ENCODE peak calls at places on chromosomes 3 and 15, in five cellular contexts. Q, C, R, O and S are unnamed samples.

GRCh38 chr15:67025719-67026118 is 39.7 kb upstream of the SMAD3 start:
- DNase-seq in C (peak), O (peak), Q (no peak), R (no peak), S (peak)

GRCh38 chr3:122858373-122858772 is 63.5 kb downstream of the SLC49A4 start:
- DNase-seq in C (no peak), R (no peak), O (peak), Q (no peak), S (peak)

GRCh38 chr3:40661285-40661684 is 136.5 kb downstream of the ZNF621 start:
- DNase-seq in C (no peak), Q (no peak), R (no peak), O (no peak), S (no peak)

GRCh38 chr15:70121656-70122297 is 24.1 kb upstream of the TLE3 start:
- DNase-seq in C (peak), Q (no peak), O (peak), R (no peak), S (peak)

GRCh38 chr15:41125950-41126642 is 10.0 kb upstream of the INO80 start:
- DNase-seq in O (no peak), C (peak), R (no peak), Q (no peak), S (no peak)

GRCh38 chr3:34284959-34285358 is 486.5 kb downstream of the PDCD6IP start:
- DNase-seq in Q (no peak), R (peak), C (no peak), O (no peak), S (no peak)

GRCh38 chr3:60886518-60886917 is 364.7 kb downstream of the FHIT start:
- DNase-seq in R (no peak), C (no peak), O (no peak), Q (no peak), S (no peak)

GRCh38 chr3:165920984-165921383 is 83.8 kb upstream of the BCHE start:
- DNase-seq in R (no peak), O (no peak), C (no peak), Q (no peak), S (no peak)

GRCh38 chr3:15367059-15367458 is 34.7 kb upstream of the SH3BP5 start:
- DNase-seq in C (no peak), O (peak), R (no peak), Q (no peak), S (peak)

GRCh38 chr3:15356186-15356585 is 23.8 kb upstream of the SH3BP5 start:
- DNase-seq in R (no peak), O (peak), Q (no peak), C (no peak), S (peak)

GRCh38 chr3:15360786-15361493 is 28.6 kb upstream of the SH3BP5 start:
- DNase-seq in R (no peak), O (peak), Q (no peak), C (no peak), S (peak)

GRCh38 chr3:15359677-15360397 is 27.5 kb upstream of the SH3BP5 start:
- DNase-seq in C (no peak), Q (no peak), O (peak), R (no peak), S (no peak)

DNA sequence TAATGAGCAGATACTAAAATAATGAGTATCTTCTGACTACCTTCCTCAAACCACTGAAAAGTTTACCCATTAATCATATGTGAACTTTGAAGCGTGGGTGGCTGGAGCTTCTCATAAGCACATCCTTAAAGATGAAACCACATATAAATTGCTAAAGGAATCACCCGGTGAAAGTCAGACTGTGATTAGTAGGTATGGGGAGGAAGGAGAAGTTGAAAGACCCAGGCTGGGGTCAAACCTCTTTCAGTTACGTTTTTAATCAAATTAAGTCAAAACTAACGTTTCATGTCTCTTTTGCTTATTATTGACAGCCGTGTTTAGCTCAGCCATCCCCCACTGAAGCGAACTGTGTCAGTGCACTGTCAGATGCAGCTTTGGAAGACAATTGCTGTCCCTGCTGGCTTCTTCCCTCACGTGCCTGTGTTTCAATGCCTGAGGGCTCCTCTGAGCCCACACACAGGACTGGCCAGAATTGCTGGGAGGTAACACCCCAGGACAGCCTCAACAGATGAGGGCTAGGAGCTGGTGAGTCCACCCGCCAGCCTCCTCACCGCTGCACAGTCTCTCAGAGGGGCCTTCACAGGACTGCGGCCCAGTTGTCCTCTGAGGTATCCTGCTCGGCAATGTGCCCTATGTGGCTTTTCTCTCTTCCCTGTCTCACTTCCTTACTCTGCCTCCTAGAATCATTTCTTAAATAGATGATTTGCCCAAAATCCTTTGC is 29.3 kb upstream of the SH3BP5 start:
- DNase-seq in R (no peak), Q (no peak), C (peak), O (peak), S (peak)
- H3K4me3 ChIP-seq in R (no peak), Q (no peak), C (no peak), O (no peak), S (no peak)

GRCh38 chr3:38646630-38647029 is 2.9 kb downstream of the SCN5A start:
- DNase-seq in C (no peak), R (peak), Q (no peak), O (peak), S (no peak)
- TF ChIP-seq CTCF in C (no peak), R (peak), Q (peak), O (peak), S (peak)

GRCh38 chr3:105365171-105365535 is 1.6 kb upstream of the ALCAM start:
- DNase-seq in O (peak), R (no peak), Q (no peak), C (no peak), S (no peak)
- H3K4me3 ChIP-seq in O (peak), R (no peak), Q (peak), C (no peak), S (peak)

GRCh38 chr15:55256281-55257013 is 33.2 kb downstream of the RAB27A start:
- DNase-seq in Q (no peak), O (peak), C (no peak), R (no peak), S (no peak)

GRCh38 chr15:55255714-55256113 is 33.9 kb downstream of the RAB27A start:
- DNase-seq in C (no peak), Q (no peak), R (no peak), O (peak), S (no peak)

GRCh38 chr15:55253580-55253979 is 36.0 kb downstream of the RAB27A start:
- DNase-seq in Q (no peak), R (no peak), O (peak), C (no peak), S (peak)

GRCh38 chr15:55257014-55257670 is 32.5 kb downstream of the RAB27A start:
- DNase-seq in O (peak), C (no peak), R (no peak), Q (no peak), S (no peak)

DNA sequence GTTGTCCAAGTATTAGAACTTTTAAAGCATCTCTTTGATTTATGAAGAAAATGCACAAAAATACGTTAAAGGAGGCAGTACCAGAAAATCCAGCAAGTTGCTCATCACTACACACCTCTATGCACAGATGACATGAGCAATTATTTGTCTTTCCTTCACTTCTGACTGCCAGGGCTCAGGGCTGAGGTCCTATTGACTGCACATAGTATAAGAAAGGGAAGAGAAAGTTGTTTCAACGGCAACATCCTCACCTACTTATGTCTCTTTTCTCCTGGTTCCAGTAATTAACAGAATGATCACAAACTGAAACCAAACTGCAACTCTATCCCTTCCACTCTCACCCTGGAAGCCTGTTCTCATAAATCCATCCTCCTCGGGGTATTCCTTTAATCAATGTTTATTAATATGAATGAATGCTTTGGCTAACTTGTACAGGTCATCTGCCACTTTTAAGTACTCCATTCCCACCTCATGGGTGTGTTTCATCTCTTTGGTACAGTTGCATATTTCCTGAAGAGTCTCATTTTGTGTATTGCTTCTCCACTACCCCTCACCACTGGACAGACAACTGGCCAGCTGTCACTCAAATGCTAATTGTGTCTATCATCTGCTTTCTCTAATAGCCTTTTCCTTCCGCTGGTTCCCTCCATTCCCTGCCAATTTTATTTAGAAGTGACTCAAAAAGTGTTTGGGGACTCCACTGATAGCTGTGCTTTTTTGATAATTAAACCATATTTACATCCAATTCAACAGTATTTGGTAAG is 34.5 kb downstream of the RAB27A start:
- DNase-seq in O (no peak), Q (no peak), R (no peak), C (no peak), S (no peak)
- TF ChIP-seq CTCF in O (no peak), Q (no peak), R (no peak), C (no peak), S (no peak)

DNA sequence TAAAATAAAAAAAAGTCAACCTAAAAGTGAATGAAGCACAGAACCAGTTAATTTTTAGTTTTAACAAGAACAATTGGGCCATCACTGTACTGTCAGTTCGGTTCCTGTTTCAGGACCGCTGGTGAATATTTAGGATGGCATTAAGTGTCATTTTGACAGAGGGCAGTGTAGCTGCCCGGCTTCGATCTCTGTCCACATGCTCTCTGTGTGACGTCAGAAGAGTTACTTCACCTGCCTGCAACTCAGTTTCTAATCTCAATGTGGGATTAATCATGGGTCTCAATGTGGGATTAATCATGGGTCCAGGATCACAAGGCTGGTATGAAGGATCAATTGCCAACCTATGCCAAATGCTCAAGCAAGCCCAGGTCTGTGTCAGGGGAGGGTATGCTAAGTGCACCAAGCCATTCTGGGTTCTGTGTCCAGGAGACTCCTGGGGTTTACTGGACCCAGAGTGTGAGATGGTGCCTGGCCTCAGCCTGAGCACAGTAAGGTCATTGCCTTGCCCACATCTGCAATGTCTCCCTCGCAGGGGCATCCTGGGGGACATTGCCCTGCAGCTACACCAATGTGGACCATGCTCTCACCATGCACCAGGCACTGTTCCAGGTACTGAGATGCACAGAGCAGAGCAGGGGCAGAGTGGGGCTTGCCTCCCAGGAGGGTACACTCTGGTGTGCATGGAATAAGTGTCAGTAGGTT is 8.1 kb downstream of the GABRA5 start:
- DNase-seq in Q (no peak), O (no peak), R (no peak), C (no peak), S (no peak)
- H3K4me3 ChIP-seq in Q (no peak), O (no peak), R (no peak), C (no peak), S (no peak)

GRCh38 chr3:63795438-63795837 is 23.7 kb upstream of the C3orf49 start:
- DNase-seq in C (no peak), Q (no peak), O (no peak), R (no peak), S (no peak)

DNA sequence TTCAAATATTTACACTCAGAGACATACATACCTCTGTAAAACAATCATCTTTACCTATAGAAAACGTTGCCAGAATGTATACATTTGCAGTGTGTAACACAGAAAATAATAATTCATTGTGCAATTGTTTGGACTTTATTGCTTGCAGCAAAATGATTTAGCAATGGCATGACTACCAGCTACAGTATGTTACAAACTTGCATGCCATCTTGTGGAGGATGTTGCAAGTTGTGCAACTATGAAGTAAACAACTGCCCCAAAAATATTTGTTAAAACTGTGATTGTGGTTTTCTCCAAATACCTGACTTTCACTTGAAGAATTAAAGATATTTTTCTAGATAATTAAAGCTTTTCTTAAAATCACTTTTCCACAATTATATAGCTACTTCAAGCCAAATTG is 27.1 kb upstream of the C3orf49 start:
- DNase-seq in Q (no peak), C (no peak), R (no peak), O (peak), S (peak)
- TF ChIP-seq CTCF in Q (peak), C (no peak), R (no peak), O (peak), S (peak)

GRCh38 chr3:14144423-14145075 is 19.7 kb downstream of the TMEM43 start:
- DNase-seq in O (peak), R (peak), C (peak), Q (peak), S (peak)
- H3K4me3 ChIP-seq in O (peak), R (no peak), C (no peak), Q (peak), S (peak)

DNA sequence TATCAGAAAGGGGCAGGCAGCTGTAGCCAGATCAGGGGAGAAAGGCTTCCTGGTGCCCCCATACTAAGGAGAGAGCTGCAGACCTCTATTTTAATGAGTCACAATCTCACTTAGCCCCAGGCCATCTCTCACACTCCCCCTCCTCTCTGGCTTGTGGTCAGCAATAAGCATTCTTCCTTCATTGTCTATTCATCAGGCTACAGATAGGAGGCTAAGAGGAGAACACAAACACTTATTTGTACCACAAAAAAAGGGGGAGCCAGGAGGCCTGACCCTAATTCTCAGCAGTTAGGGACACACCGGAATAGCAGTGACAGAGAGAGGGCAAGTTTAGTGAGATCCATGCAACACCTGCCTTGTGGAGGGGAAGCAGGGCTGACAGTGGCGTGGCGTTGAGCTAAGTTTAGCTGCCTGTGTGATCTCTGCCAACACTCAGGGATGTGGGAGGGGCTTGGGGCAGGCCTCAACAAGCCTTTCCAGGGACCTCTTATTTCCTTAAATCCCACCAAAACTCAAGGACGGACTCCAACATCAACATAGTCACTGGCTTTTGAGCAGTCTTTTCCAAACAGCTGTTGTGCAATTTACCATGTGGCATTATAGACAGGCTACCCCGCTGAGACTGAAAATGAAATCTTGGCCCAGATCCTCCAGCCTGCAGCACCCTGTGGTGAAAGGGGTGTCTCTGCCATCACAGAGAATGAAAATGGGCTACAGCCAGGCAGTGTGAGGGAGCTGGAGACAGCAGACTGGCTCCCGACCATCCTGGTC is 191.9 kb upstream of the TSC22D2 start:
- DNase-seq in R (no peak), C (no peak), Q (no peak), O (peak), S (peak)
- TF ChIP-seq CTCF in R (no peak), C (no peak), Q (no peak), O (peak), S (peak)

DNA sequence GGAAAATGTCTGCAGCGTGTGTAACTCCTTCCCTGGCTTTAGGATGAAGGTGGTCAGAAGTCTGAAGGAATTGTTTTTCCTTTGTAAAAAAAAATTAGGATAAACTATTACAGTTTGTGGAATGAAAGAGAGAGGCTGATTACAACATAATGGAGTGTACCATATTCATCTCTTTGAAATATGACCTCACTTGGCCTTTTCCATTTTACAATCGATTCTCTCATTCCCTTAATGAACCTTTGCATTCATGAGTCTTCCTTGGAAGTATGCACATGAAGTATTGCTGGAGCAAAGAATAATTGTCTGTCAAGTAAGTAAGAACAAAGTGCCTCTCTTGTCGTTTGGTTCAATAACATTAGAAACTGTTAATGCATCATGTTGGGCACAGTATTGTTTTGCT is 405.6 kb upstream of the THRB start:
- DNase-seq in R (no peak), C (no peak), Q (no peak), O (no peak), S (no peak)
- H3K4me3 ChIP-seq in R (no peak), C (no peak), Q (no peak), O (no peak), S (no peak)

GRCh38 chr15:97881568-97881967 is 78.9 kb upstream of the ARRDC4 start:
- DNase-seq in R (no peak), O (no peak), Q (no peak), C (no peak), S (no peak)
- TF ChIP-seq CTCF in R (peak), O (no peak), Q (no peak), C (no peak), S (no peak)